ENCODE peak calls at places on chromosomes 16 and 17, in six cellular contexts. V, U, R, T, Y and G are unnamed samples.

GRCh38 chr17:76354747-76355310 is 1.1 kb upstream of the PRPSAP1 start:
- DNase-seq in V (no peak), R (no peak), Y (no peak), U (no peak), T (no peak), G (no peak)

GRCh38 chr17:20066253-20066652 is 57.1 kb downstream of the SPECC1 start:
- DNase-seq in U (peak), V (no peak), Y (peak), T (no peak), R (no peak), G (no peak)

GRCh38 chr17:76472726-76473125 is 5.3 kb downstream of the AANAT start:
- DNase-seq in R (no peak), T (no peak), V (no peak), Y (no peak), U (no peak), G (no peak)

GRCh38 chr16:70761656-70762055 is 39.3 kb downstream of the VAC14 start:
- DNase-seq in Y (no peak), T (no peak), V (no peak), R (no peak), U (no peak), G (no peak)

GRCh38 chr17:82030470-82031302 is 792 bp upstream of the RAC3 start:
- DNase-seq in Y (peak), R (no peak), V (peak), T (peak), U (peak), G (peak)

GRCh38 chr17:6139447-6139832 is 69.3 kb downstream of the WSCD1 start:
- DNase-seq in V (no peak), R (no peak), Y (no peak), T (no peak), U (no peak), G (no peak)

GRCh38 chr17:47694818-47695663 is 1.1 kb downstream of the TBKBP1 start:
- DNase-seq in T (peak), Y (peak), V (peak), U (peak), R (peak), G (peak)

GRCh38 chr17:14389656-14390055 is 88.8 kb downstream of the HS3ST3B1 start:
- DNase-seq in T (no peak), Y (no peak), U (no peak), V (no peak), R (no peak), G (no peak)

GRCh38 chr17:57648720-57649119 is 96.4 kb downstream of the CCDC182 start:
- DNase-seq in R (no peak), V (no peak), Y (no peak), T (no peak), U (no peak), G (no peak)

GRCh38 chr17:10790491-10791401 is 13.2 kb downstream of the TMEM238L start:
- DNase-seq in U (no peak), Y (no peak), R (no peak), V (no peak), T (no peak), G (no peak)

GRCh38 chr17:45123930-45124796 is 8.2 kb downstream of the PLCD3 start:
- DNase-seq in Y (peak), U (peak), R (peak), T (no peak), V (no peak), G (no peak)

GRCh38 chr17:75504347-75505151 is 10.8 kb downstream of the CASKIN2 start:
- DNase-seq in Y (no peak), T (peak), U (peak), V (peak), R (no peak), G (no peak)

GRCh38 chr17:7021993-7022778 is 664 bp upstream of the BCL6B start:
- DNase-seq in V (peak), T (peak), U (peak), Y (peak), R (peak), G (peak)

GRCh38 chr16:82199209-82199608 is 29.2 kb upstream of the MPHOSPH6 start:
- DNase-seq in Y (no peak), V (no peak), T (no peak), R (no peak), U (no peak), G (no peak)

GRCh38 chr17:38894276-38894675 is 24.4 kb downstream of the LASP1 start:
- DNase-seq in V (no peak), Y (no peak), T (no peak), U (no peak), R (no peak), G (no peak)

GRCh38 chr16:23807028-23807427 is 28.8 kb upstream of the PRKCB start:
- DNase-seq in T (no peak), R (no peak), V (no peak), U (no peak), Y (no peak), G (no peak)

GRCh38 chr17:80264048-80264792 is 3.6 kb downstream of the RNF213 start:
- DNase-seq in R (no peak), V (no peak), U (no peak), Y (no peak), T (no peak), G (no peak)

DNA sequence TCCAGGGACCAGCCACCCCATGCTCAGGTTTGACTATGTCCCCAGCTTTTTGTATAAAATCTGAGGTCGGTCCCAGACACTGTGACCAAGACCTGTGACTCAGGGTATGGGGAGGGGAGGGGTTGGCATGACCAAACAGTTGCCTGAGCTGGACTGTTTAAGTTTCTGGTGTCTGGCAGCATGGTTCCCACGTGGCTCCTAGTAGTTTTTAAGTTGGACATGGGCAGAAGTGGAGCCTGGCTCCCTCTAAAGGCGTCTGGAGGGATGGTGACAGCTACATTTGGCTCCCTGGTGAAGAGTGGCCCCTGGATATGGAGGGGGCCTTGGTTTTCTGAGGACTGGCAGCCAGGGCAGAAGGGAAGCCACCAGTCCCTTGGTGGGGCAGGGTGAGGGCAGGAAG is 7.9 kb downstream of the SMCR8 start:
- DNase-seq in V (no peak), Y (peak), U (no peak), R (no peak), T (no peak), G (no peak)
- TF ChIP-seq CTCF in V (no peak), Y (peak), U (no peak), R (no peak), T (no peak), G (no peak)

GRCh38 chr17:55356440-55357328 is 65.0 kb downstream of the MMD start:
- DNase-seq in U (no peak), Y (peak), R (peak), V (peak), T (peak), G (no peak)
- TF ChIP-seq CTCF in U (peak), Y (peak), R (no peak), V (peak), T (peak), G (no peak)

GRCh38 chr16:67105881-67106280 is 3.9 kb upstream of the PHAF1 start:
- DNase-seq in Y (no peak), U (no peak), V (no peak), T (no peak), R (no peak), G (no peak)

GRCh38 chr16:67104845-67105244 is 4.9 kb upstream of the PHAF1 start:
- DNase-seq in V (no peak), R (no peak), U (no peak), T (no peak), Y (no peak), G (no peak)

GRCh38 chr16:67108489-67108888 is 1.3 kb upstream of the PHAF1 start:
- DNase-seq in Y (no peak), R (no peak), T (no peak), V (no peak), U (peak), G (no peak)

GRCh38 chr16:67104061-67104460 is 5.7 kb upstream of the PHAF1 start:
- DNase-seq in T (no peak), R (no peak), U (peak), Y (peak), V (no peak), G (no peak)

GRCh38 chr16:67105251-67105650 is 4.5 kb upstream of the PHAF1 start:
- DNase-seq in U (no peak), R (no peak), T (no peak), Y (no peak), V (no peak), G (no peak)
- TF ChIP-seq CTCF in U (no peak), R (no peak), T (no peak), Y (no peak), V (no peak), G (no peak)

GRCh38 chr16:77437859-77438258 is 3.0 kb upstream of the ADAMTS18 start:
- DNase-seq in R (no peak), V (no peak), T (no peak), Y (peak), U (no peak), G (no peak)
- TF ChIP-seq CTCF in R (no peak), V (no peak), T (no peak), Y (peak), U (no peak), G (no peak)

DNA sequence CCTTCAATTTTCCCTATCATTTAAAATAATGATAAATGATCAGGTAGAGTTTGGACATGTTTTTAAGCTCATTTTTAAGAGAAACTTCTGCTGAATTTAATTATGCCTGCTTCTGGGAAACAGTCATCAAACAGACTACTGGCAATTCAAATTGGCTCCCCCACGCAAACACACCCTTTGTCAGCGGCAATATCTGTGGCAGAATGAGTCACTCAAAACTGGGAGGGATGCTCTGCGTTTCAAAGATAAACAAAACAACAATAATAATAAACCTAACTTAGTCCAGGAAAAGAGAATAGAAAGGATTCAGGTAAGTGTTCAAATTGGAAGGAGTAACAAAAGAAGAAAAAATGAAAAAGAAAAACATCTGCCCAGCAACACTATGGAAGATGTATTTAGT is 108.1 kb upstream of the ERCC4 start:
- DNase-seq in V (no peak), Y (no peak), U (no peak), R (no peak), T (no peak), G (no peak)
- TF ChIP-seq CTCF in V (no peak), Y (no peak), U (no peak), R (no peak), T (no peak), G (no peak)

GRCh38 chr17:54426287-54426886 is 474.3 kb upstream of the TOM1L1 start:
- DNase-seq in U (no peak), V (no peak), Y (peak), T (no peak), R (no peak), G (no peak)
- TF ChIP-seq CTCF in U (no peak), V (peak), Y (no peak), T (peak), R (no peak), G (no peak)

GRCh38 chr16:27377666-27378485 is 24.1 kb upstream of the IL21R start:
- DNase-seq in Y (no peak), V (peak), U (peak), T (peak), R (no peak), G (no peak)

GRCh38 chr16:27378871-27379580 is 22.9 kb upstream of the IL21R start:
- DNase-seq in T (no peak), R (no peak), Y (peak), V (no peak), U (peak), G (no peak)

GRCh38 chr16:27374231-27374793 is 27.7 kb upstream of the IL21R start:
- DNase-seq in Y (no peak), U (peak), R (no peak), T (peak), V (peak), G (no peak)

GRCh38 chr16:27373312-27373711 is 28.7 kb upstream of the IL21R start:
- DNase-seq in R (no peak), V (no peak), Y (no peak), U (no peak), T (no peak), G (no peak)

GRCh38 chr16:27374794-27375499 is 27.0 kb upstream of the IL21R start:
- DNase-seq in Y (peak), R (no peak), V (peak), T (peak), U (peak), G (peak)
- TF ChIP-seq CTCF in Y (peak), R (no peak), V (no peak), T (peak), U (peak), G (peak)

GRCh38 chr16:28157768-28158535 is 53.8 kb downstream of the XPO6 start:
- DNase-seq in V (no peak), U (no peak), Y (peak), T (no peak), R (no peak), G (no peak)
- TF ChIP-seq CTCF in V (no peak), U (no peak), Y (no peak), T (no peak), R (no peak), G (no peak)